ENCODE peak calls at places on chromosomes 3 and 15, in five cellular contexts. W is ovary, X is keratinocyte, Y is A549, J is colonic mucosa. K is an unnamed sample. For H3K9me3, the result is how much of the 10 kb centered on the place peaks cover.

GRCh38 chr3:104279617-104280016 is 1087.1 kb upstream of the ALCAM start:
- DNase-seq in W (no peak), X (peak), Y (no peak), J (no peak), K (no peak)

GRCh38 chr3:120473389-120473788 is 22.6 kb upstream of the FSTL1 start:
- DNase-seq in W (no peak), X (no peak), Y (no peak), J (no peak), K (no peak)

GRCh38 chr3:121075191-121075590 is 167.2 kb downstream of the STXBP5L start:
- DNase-seq in W (no peak), X (no peak), Y (no peak), J (no peak), K (no peak)

GRCh38 chr15:101152914-101153313 is 98.9 kb downstream of the CHSY1 start:
- DNase-seq in W (no peak), X (no peak), Y (peak), J (no peak), K (no peak)

GRCh38 chr15:99749386-99749785 is 16.1 kb upstream of the LYSMD4 start:
- DNase-seq in W (no peak), X (no peak), Y (no peak), J (peak), K (peak)

GRCh38 chr3:116863842-116864626 is 154.5 kb downstream of the TUSC7 start:
- DNase-seq in W (no peak), X (no peak), Y (peak), J (no peak), K (peak)

GRCh38 chr3:168183774-168184173 is 88.0 kb upstream of the GOLIM4 start:
- DNase-seq in W (no peak), X (no peak), Y (no peak), J (no peak), K (no peak)

GRCh38 chr3:139343895-139344856 is at the start of gene MRPS22:
- DNase-seq in W (peak), X (peak), Y (peak), J (peak), K (peak)

GRCh38 chr3:81565066-81565465 is 196.4 kb downstream of the GBE1 start:
- DNase-seq in W (no peak), X (no peak), Y (no peak), J (no peak), K (no peak)

GRCh38 chr15:70154440-70155347 is 57.0 kb upstream of the TLE3 start:
- DNase-seq in W (peak), X (no peak), Y (no peak), J (no peak), K (peak)

GRCh38 chr3:61236556-61236955 is 14.7 kb downstream of the FHIT start:
- DNase-seq in W (no peak), X (no peak), Y (no peak), J (no peak), K (no peak)

GRCh38 chr3:119175869-119176756 is 2.7 kb downstream of the UPK1B start:
- DNase-seq in W (no peak), X (no peak), Y (peak), J (peak), K (no peak)

GRCh38 chr3:123066896-123067688 is at the start of gene PDIA5:
- DNase-seq in W (peak), X (peak), Y (peak), J (peak), K (peak)

GRCh38 chr3:72523409-72524172 is 324.7 kb downstream of the SHQ1 start:
- DNase-seq in W (no peak), X (no peak), Y (no peak), J (peak), K (peak)

GRCh38 chr3:197471221-197472010 is 84.4 kb downstream of the BDH1 start:
- DNase-seq in W (peak), X (no peak), Y (no peak), J (no peak), K (no peak)

GRCh38 chr15:46709461-46709860 is 1007.8 kb upstream of the SEMA6D start:
- DNase-seq in W (no peak), X (no peak), Y (no peak), J (no peak), K (no peak)

GRCh38 chr3:140863481-140864084 is 78.1 kb upstream of the SLC25A36 start:
- DNase-seq in W (peak), X (no peak), Y (peak), J (peak), K (peak)

GRCh38 chr3:112778298-112779008 is 68.2 kb downstream of the CD200R1L start:
- DNase-seq in W (no peak), X (no peak), Y (no peak), J (no peak), K (no peak)

GRCh38 chr15:62124176-62124952 is 40.7 kb downstream of the C2CD4B start:
- DNase-seq in W (no peak), X (no peak), Y (no peak), J (no peak), K (peak)

GRCh38 chr3:28840976-28841376 is 439.9 kb upstream of the RBMS3 start:
- DNase-seq in W (no peak), X (no peak), Y (no peak), J (no peak), K (no peak)

DNA sequence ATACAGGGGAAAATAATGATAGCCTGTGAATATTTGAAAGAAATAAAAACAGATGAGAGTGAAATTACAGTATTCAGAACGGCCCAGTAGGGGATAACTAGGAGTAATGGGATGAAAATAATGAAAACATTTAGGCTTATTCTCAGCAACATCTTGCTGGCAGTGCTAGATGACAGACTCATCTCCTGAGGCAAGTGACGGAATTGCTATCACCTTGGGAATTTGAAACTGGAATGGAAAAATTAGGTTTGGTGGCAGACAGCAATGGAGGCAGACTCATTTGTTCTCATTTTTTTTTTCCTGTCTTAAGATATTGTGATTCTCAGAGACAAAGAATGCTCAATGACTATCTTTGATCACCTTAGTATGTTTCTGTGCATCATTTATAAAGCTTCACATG is 711.5 kb downstream of the EDEM1 start:
- DNase-seq in W (no peak), X (no peak), Y (no peak), J (no peak), K (no peak)
- H3K9me3 ChIP-seq in W (under half), X (under half), Y (under half), J (under half), K (under half)

GRCh38 chr3:59812188-59812587 is 762.4 kb upstream of the CFAP20DC start:
- DNase-seq in W (no peak), X (no peak), Y (no peak), J (no peak), K (no peak)
- H3K27ac ChIP-seq in W (no peak), X (no peak), Y (no peak), J (no peak), K (no peak)

DNA sequence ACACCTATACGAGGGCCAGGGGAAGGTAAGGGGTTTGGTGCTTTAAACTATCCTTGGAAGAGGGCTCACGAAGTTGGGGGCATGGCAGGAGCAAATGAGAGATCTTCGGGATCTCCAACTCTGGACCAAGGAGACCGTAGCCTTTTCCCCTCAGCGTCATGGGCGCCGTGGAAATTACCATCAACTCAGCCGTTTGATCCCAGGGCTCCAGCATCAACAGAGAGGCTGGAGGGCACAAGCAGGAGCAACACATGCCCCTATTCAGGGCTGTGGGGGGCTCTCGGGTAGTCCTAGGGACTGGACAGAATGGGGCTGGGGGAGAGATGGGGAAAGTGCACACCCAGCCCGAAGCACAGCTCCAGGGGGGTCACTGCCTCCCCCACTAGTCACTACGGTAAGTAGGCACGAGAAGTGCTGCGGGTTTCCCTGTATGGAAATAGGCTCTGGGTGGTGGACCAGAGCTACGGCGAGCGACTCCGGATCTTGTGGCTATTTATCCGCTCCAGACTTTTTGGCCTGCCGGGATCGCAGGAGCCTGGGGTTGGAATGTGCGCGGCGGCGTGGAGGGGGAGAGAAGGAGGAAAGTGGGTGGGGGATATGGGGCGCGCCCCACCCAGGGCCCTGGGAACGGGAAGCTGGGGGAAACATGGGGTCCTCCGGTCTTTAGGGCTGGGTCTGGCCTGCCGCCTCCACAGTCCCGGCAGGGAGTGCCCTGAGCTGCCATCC is 539 bp upstream of the LAMB2 start:
- DNase-seq in W (peak), X (peak), Y (peak), J (peak), K (peak)
- H3K4me3 ChIP-seq in W (peak), X (peak), Y (peak), J (peak), K (peak)

DNA sequence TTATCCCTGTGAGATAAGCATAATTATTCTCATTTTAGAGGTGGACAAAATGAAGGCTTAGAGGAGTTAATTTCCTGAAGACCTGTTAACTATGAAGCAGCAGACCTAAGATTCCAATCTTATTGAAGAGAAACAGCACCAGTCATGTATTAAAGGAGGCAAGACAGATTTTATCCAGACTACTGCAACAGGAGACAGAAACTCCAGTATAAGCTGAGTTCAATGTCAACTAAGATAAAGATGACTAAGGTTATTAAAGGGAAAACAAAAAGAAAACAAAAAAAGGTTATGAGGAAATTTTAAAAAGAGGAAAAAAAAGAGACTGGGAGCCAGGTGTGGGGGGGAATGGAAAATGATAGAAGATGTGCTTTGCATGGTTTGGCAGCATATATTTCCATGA is 707.7 kb upstream of the NR2F2 start:
- DNase-seq in W (no peak), X (no peak), Y (no peak), J (no peak), K (no peak)
- H3K9me3 ChIP-seq in W (under half), X (under half), Y (under half), J (under half), K (under half)

GRCh38 chr3:13096356-13096755 is 23.1 kb upstream of the IQSEC1 start:
- DNase-seq in W (no peak), X (no peak), Y (no peak), J (no peak), K (no peak)

GRCh38 chr3:13095408-13095861 is 22.2 kb upstream of the IQSEC1 start:
- DNase-seq in W (no peak), X (no peak), Y (no peak), J (no peak), K (no peak)

GRCh38 chr3:13091898-13092620 is 18.8 kb upstream of the IQSEC1 start:
- DNase-seq in W (peak), X (peak), Y (peak), J (peak), K (peak)

GRCh38 chr3:13092621-13093339 is 19.6 kb upstream of the IQSEC1 start:
- DNase-seq in W (peak), X (no peak), Y (no peak), J (no peak), K (no peak)

GRCh38 chr3:13093687-13094086 is 20.5 kb upstream of the IQSEC1 start:
- DNase-seq in W (no peak), X (no peak), Y (no peak), J (no peak), K (no peak)
- H3K27ac ChIP-seq in W (no peak), X (no peak), Y (no peak), J (no peak), K (no peak)

GRCh38 chr3:126266291-126266840 is 86.0 kb upstream of the ALDH1L1 start:
- DNase-seq in W (peak), X (no peak), Y (no peak), J (no peak), K (no peak)
- H3K4me3 ChIP-seq in W (no peak), X (no peak), Y (peak), J (no peak), K (no peak)

GRCh38 chr15:20355256-20355868 is 186.2 kb downstream of the GOLGA6L6 start:
- DNase-seq in W (no peak), X (no peak), Y (no peak), J (no peak), K (no peak)

GRCh38 chr15:20356444-20357138 is 185.0 kb downstream of the GOLGA6L6 start:
- DNase-seq in W (peak), X (no peak), Y (peak), J (no peak), K (no peak)

GRCh38 chr15:20358781-20359414 is 182.7 kb downstream of the GOLGA6L6 start:
- DNase-seq in W (no peak), X (no peak), Y (no peak), J (no peak), K (no peak)

GRCh38 chr15:20358066-20358780 is 183.4 kb downstream of the GOLGA6L6 start:
- DNase-seq in W (no peak), X (no peak), Y (no peak), J (no peak), K (no peak)

DNA sequence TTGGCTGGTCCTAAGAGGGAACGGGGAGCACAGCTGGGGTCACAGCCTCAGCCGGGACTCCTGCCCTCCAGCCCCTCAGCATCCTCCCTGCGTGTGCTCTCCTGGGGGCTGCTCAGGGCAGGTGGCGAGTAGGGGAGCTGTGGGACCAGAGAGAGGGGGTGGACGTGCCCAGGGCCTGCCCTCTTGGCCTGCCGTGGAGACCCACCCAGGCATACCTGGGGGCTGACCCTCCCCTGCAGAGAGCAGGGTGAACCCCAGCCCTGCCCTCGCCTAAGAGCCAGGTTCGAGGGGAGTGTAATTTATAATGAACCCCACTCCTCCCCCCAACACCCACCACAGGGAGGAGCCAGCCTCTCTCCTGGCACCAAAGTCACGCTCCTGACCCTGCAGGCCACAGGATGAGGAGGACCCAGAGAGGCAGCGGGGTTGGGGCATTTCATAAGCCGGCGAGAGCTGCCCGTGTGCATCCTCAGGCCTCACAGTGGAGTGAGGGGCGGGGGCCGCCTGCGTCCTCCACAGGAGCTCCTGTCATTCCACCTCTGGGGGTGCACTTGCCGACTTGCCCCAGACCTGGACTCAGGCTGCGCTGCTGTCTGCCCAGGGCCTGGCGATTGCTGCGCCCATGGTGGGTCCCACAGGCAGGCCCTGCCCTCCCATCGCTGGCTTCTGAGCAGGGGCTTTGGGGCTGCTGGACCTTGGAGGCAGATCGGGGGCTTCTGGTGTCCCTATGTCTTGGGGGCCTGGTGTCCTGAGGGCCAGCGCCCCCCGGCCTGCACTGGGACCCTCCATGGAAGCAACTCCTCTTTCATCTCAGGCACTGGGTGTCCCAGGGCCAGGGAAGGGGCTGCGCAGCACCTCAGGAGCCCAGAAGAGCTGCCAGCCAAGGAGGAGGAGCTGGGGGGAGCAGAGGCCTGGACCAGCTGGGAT is 184.2 kb downstream of the GOLGA6L6 start:
- DNase-seq in W (no peak), X (no peak), Y (no peak), J (no peak), K (no peak)
- H3K9me3 ChIP-seq in W (under half), X (half or more), Y (under half), J (under half), K (under half)

GRCh38 chr3:45527727-45528126 is 66.8 kb upstream of the LIMD1 start:
- DNase-seq in W (no peak), X (no peak), Y (no peak), J (no peak), K (no peak)

GRCh38 chr3:45529697-45530096 is 64.9 kb upstream of the LIMD1 start:
- DNase-seq in W (no peak), X (peak), Y (no peak), J (no peak), K (no peak)

GRCh38 chr3:45528429-45528828 is 66.1 kb upstream of the LIMD1 start:
- DNase-seq in W (no peak), X (no peak), Y (no peak), J (no peak), K (no peak)

GRCh38 chr3:45524605-45525004 is 69.9 kb upstream of the LIMD1 start:
- DNase-seq in W (no peak), X (no peak), Y (no peak), J (no peak), K (no peak)
- H3K27ac ChIP-seq in W (no peak), X (no peak), Y (no peak), J (no peak), K (no peak)

DNA sequence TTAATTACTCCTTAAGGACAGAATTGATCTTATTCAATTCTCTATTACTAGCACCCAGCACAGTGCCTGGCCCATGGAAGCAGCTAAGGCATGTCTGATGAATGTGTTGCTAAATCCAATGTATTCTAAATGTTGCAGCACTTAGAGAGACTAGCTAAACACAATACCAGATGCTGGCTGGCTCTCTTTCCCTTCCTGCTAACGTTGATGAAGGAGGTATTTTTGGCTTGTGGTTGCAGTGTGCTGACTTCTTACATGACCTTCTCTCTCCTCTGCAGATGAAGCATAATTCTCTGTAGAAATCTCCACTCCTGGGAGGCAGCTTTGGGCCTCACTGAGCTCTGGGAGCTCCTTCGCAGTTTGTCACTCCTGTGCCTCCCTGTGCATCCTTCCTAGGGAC is 183.6 kb downstream of the PEX5L start:
- DNase-seq in W (peak), X (no peak), Y (no peak), J (no peak), K (no peak)
- H3K4me3 ChIP-seq in W (no peak), X (no peak), Y (no peak), J (no peak), K (no peak)

GRCh38 chr3:50532062-50532705 is 28.8 kb upstream of the CACNA2D2 start:
- DNase-seq in W (no peak), X (no peak), Y (no peak), J (no peak), K (no peak)
- H3K9me3 ChIP-seq in W (under half), X (under half), Y (under half), J (under half), K (under half)

K was measured in small intestine.